ENCODE peak calls at places on chromosomes 7 and 10, in five cellular contexts. One of them, this sample, is unnamed.

GRCh38 chr10:132061465-132062180 is 4.1 kb upstream of the JAKMIP3 start:
- DNase-seq in K562: no peak
- DNase-seq in GM12878: no peak
- DNase-seq in H1: no peak
- DNase-seq in HepG2: no peak
- DNase-seq in this sample: no peak

GRCh38 chr7:1057416-1058291 is 13.3 kb downstream of the GPR146 start:
- DNase-seq in H1: no peak
- DNase-seq in HepG2: no peak
- DNase-seq in GM12878: no peak
- DNase-seq in K562: no peak
- DNase-seq in this sample: no peak

GRCh38 chr10:35153723-35154122 is 27.1 kb downstream of the CREM start:
- DNase-seq in HepG2: no peak
- DNase-seq in GM12878: no peak
- DNase-seq in K562: no peak
- DNase-seq in H1: no peak
- DNase-seq in this sample: no peak

GRCh38 chr7:90655566-90655965 is 59.4 kb downstream of the CDK14 start:
- DNase-seq in GM12878: no peak
- DNase-seq in HepG2: no peak
- DNase-seq in H1: no peak
- DNase-seq in K562: no peak
- DNase-seq in this sample: no peak

GRCh38 chr10:43201545-43202131 is 63.4 kb downstream of the CSGALNACT2 start:
- DNase-seq in GM12878: no peak
- DNase-seq in HepG2: no peak
- DNase-seq in K562: no peak
- DNase-seq in H1: no peak
- DNase-seq in this sample: no peak

GRCh38 chr7:48088559-48089414 is at the start of gene UPP1:
- DNase-seq in H1: no peak
- DNase-seq in HepG2: peak
- DNase-seq in K562: peak
- DNase-seq in GM12878: peak
- DNase-seq in this sample: peak

GRCh38 chr10:122457934-122458333 is 3.4 kb upstream of the HTRA1 start:
- DNase-seq in GM12878: no peak
- DNase-seq in K562: no peak
- DNase-seq in HepG2: no peak
- DNase-seq in H1: no peak
- DNase-seq in this sample: no peak

GRCh38 chr10:109978481-109978880 is 29.3 kb upstream of the ADD3 start:
- DNase-seq in HepG2: peak
- DNase-seq in H1: no peak
- DNase-seq in GM12878: no peak
- DNase-seq in K562: peak
- DNase-seq in this sample: peak

GRCh38 chr7:114765331-114766125 is 156.4 kb upstream of the MDFIC start:
- DNase-seq in H1: no peak
- DNase-seq in GM12878: no peak
- DNase-seq in HepG2: no peak
- DNase-seq in K562: no peak
- DNase-seq in this sample: no peak

GRCh38 chr10:87915989-87916388 is 52.6 kb downstream of the PTEN start:
- DNase-seq in H1: no peak
- DNase-seq in GM12878: no peak
- DNase-seq in K562: no peak
- DNase-seq in HepG2: no peak
- DNase-seq in this sample: no peak

GRCh38 chr7:12870219-12870618 is 182.8 kb downstream of the ARL4A start:
- DNase-seq in K562: no peak
- DNase-seq in GM12878: no peak
- DNase-seq in HepG2: no peak
- DNase-seq in H1: no peak
- DNase-seq in this sample: no peak

GRCh38 chr7:133941496-133941895 is 185.6 kb upstream of the LRGUK start:
- DNase-seq in GM12878: no peak
- DNase-seq in K562: no peak
- DNase-seq in HepG2: no peak
- DNase-seq in H1: no peak
- DNase-seq in this sample: no peak

GRCh38 chr10:44959243-44960097 is at the start of gene RASSF4:
- DNase-seq in K562: peak
- DNase-seq in GM12878: no peak
- DNase-seq in HepG2: peak
- DNase-seq in H1: no peak
- DNase-seq in this sample: peak

GRCh38 chr7:47890125-47890524 is 58.1 kb downstream of the PKD1L1 start:
- DNase-seq in K562: no peak
- DNase-seq in GM12878: no peak
- DNase-seq in HepG2: no peak
- DNase-seq in H1: no peak
- DNase-seq in this sample: no peak

GRCh38 chr10:73364964-73365363 is 6.3 kb upstream of the CFAP70 start:
- DNase-seq in K562: no peak
- DNase-seq in H1: no peak
- DNase-seq in GM12878: no peak
- DNase-seq in HepG2: no peak
- DNase-seq in this sample: no peak

GRCh38 chr7:134175724-134176350 is 48.7 kb downstream of the LRGUK start:
- DNase-seq in HepG2: no peak
- DNase-seq in GM12878: no peak
- DNase-seq in K562: no peak
- DNase-seq in H1: no peak
- DNase-seq in this sample: no peak

GRCh38 chr10:7333995-7334964 is 76.6 kb downstream of the SFMBT2 start:
- DNase-seq in K562: no peak
- DNase-seq in GM12878: no peak
- DNase-seq in H1: no peak
- DNase-seq in HepG2: no peak
- DNase-seq in this sample: no peak

GRCh38 chr7:136009488-136010079 is 32.4 kb upstream of the MTPN start:
- DNase-seq in H1: no peak
- DNase-seq in GM12878: no peak
- DNase-seq in HepG2: peak
- DNase-seq in K562: peak
- DNase-seq in this sample: peak

GRCh38 chr7:29839302-29839701 is 33.0 kb downstream of the WIPF3 start:
- DNase-seq in H1: no peak
- DNase-seq in HepG2: peak
- DNase-seq in GM12878: no peak
- DNase-seq in K562: peak
- DNase-seq in this sample: no peak

GRCh38 chr10:103701380-103702222 is 153.8 kb downstream of the SH3PXD2A start:
- DNase-seq in GM12878: no peak
- DNase-seq in K562: no peak
- DNase-seq in HepG2: no peak
- DNase-seq in H1: no peak
- DNase-seq in this sample: no peak

GRCh38 chr7:48098846-48099245 is 9.8 kb downstream of the UPP1 start:
- DNase-seq in K562: no peak
- DNase-seq in H1: no peak
- DNase-seq in GM12878: no peak
- DNase-seq in HepG2: no peak
- DNase-seq in this sample: no peak

GRCh38 chr7:711967-712600 is 14.4 kb upstream of the DNAAF5 start:
- DNase-seq in GM12878: no peak
- DNase-seq in K562: no peak
- DNase-seq in H1: no peak
- DNase-seq in HepG2: no peak
- DNase-seq in this sample: no peak

GRCh38 chr7:151109094-151110048 is 23.1 kb downstream of the AGAP3 start:
- DNase-seq in H1: no peak
- DNase-seq in GM12878: no peak
- DNase-seq in K562: peak
- DNase-seq in HepG2: no peak
- DNase-seq in this sample: no peak

DNA sequence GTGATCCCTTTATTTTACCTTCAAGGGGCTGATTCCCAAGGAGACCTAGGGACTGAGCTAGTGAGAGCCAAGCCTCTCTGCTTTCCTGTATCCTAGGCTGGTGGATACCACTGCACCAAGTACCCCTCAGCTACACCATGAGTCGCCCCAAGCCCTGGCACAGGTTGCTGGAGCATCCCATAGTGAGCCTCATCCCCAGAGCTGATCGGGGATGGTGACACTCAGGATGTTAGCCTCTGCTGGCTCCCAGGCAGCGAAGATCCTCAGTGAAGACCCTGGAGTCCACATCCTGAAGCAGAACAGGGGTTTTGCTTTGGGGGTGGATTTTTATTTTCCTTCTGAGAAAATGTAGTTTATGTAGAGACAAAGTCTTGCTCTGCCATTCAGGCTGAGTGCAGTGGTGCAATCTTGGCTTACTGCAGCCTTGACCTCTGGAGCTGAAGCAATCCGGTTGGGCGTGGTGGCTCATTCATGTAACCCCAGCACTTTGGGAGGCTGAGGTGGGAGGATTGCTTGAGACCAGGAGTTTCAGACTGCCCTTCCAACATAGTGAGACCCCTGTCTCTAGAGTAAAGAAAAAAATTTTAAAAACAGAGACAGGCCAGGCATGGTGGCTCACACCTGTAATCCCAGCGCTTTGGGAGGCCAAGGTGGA is 12.5 kb upstream of the ZNF212 start:
- DNase-seq in GM12878: no peak
- DNase-seq in K562: no peak
- DNase-seq in H1: no peak
- DNase-seq in HepG2: peak
- DNase-seq in this sample: no peak
- TF ChIP-seq POLR2AphosphoS5 in GM12878: no peak
- TF ChIP-seq POLR2AphosphoS5 in K562: no peak
- TF ChIP-seq POLR2AphosphoS5 in H1: no peak
- TF ChIP-seq POLR2AphosphoS5 in HepG2: no peak
- TF ChIP-seq POLR2AphosphoS5 in this sample: no peak

GRCh38 chr7:147809785-147810184 is 780.8 kb upstream of the C7orf33 start:
- DNase-seq in K562: no peak
- DNase-seq in H1: no peak
- DNase-seq in HepG2: no peak
- DNase-seq in GM12878: no peak
- DNase-seq in this sample: no peak

GRCh38 chr7:147813316-147813715 is 777.2 kb upstream of the C7orf33 start:
- DNase-seq in GM12878: no peak
- DNase-seq in K562: no peak
- DNase-seq in H1: no peak
- DNase-seq in HepG2: no peak
- DNase-seq in this sample: no peak

GRCh38 chr7:147805996-147806576 is 784.5 kb upstream of the C7orf33 start:
- DNase-seq in H1: no peak
- DNase-seq in HepG2: no peak
- DNase-seq in K562: no peak
- DNase-seq in GM12878: no peak
- DNase-seq in this sample: no peak

DNA sequence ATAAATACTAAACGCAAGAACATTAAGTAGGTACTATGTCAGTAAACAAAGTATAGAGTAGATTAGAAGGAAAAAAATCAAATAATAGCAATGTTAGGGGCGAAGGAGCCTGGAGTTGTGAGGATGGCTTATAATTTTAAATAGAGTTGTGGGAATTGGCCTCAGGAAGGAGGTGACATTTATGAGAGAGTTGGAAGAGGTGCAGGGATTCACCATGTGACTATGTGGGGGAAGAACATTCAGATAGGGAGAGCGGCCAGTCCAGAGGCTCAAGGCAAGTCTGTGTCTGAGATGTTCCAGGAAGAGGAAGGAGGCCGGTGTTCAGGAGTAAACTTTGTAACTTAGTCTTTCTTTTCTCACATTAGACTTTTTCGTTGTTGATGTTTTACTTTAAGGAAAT is 778.6 kb upstream of the C7orf33 start:
- DNase-seq in H1: no peak
- DNase-seq in HepG2: no peak
- DNase-seq in GM12878: no peak
- DNase-seq in K562: no peak
- DNase-seq in this sample: no peak
- TF ChIP-seq ZNF274 in H1: no peak
- TF ChIP-seq ZNF274 in HepG2: no peak
- TF ChIP-seq ZNF274 in GM12878: no peak
- TF ChIP-seq ZNF274 in K562: no peak
- TF ChIP-seq ZNF274 in this sample: no peak

GRCh38 chr7:2980406-2981102 is 63.1 kb downstream of the CARD11 start:
- DNase-seq in GM12878: no peak
- DNase-seq in K562: no peak
- DNase-seq in HepG2: no peak
- DNase-seq in H1: no peak
- DNase-seq in this sample: no peak

GRCh38 chr7:2979276-2979675 is 64.4 kb downstream of the CARD11 start:
- DNase-seq in GM12878: no peak
- DNase-seq in K562: no peak
- DNase-seq in H1: no peak
- DNase-seq in HepG2: no peak
- DNase-seq in this sample: no peak

GRCh38 chr7:2981103-2981480 is 62.6 kb downstream of the CARD11 start:
- DNase-seq in H1: no peak
- DNase-seq in K562: no peak
- DNase-seq in HepG2: no peak
- DNase-seq in GM12878: no peak
- DNase-seq in this sample: no peak

GRCh38 chr7:2979951-2980350 is 63.7 kb downstream of the CARD11 start:
- DNase-seq in H1: no peak
- DNase-seq in GM12878: no peak
- DNase-seq in K562: no peak
- DNase-seq in HepG2: no peak
- DNase-seq in this sample: no peak

DNA sequence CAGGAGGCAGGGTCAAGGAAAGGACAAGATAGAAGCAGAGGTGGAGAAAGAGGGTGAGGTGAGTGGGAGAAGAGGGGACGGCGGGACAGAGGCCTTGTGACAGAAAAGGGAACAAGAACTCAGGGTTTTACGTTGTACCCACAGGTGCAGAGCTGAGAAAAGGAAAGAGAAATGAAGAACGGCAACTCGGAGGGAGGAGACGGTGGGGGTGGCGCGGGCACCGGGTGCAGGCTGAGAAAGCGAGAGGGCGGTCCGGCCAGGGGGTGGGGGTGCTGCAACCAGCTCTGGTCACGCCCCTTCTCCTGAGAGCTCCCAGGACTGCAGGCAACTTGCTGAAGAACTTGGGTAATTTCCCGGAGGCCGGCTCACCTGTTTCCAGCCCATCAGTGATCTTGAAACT is 65.3 kb downstream of the CARD11 start:
- DNase-seq in HepG2: no peak
- DNase-seq in H1: peak
- DNase-seq in GM12878: peak
- DNase-seq in K562: no peak
- DNase-seq in this sample: no peak
- TF ChIP-seq POLR2AphosphoS5 in HepG2: no peak
- TF ChIP-seq POLR2AphosphoS5 in H1: no peak
- TF ChIP-seq POLR2AphosphoS5 in GM12878: no peak
- TF ChIP-seq POLR2AphosphoS5 in K562: no peak
- TF ChIP-seq POLR2AphosphoS5 in this sample: no peak

GRCh38 chr7:98922392-98923107 is 44.2 kb downstream of the TRRAP start:
- DNase-seq in HepG2: peak
- DNase-seq in K562: no peak
- DNase-seq in GM12878: no peak
- DNase-seq in H1: no peak
- DNase-seq in this sample: no peak
- TF ChIP-seq ZNF274 in HepG2: no peak
- TF ChIP-seq ZNF274 in K562: no peak
- TF ChIP-seq ZNF274 in GM12878: no peak
- TF ChIP-seq ZNF274 in H1: no peak
- TF ChIP-seq ZNF274 in this sample: no peak

GRCh38 chr7:103075337-103075918 is 488 bp downstream of the ARMC10 start:
- DNase-seq in K562: peak
- DNase-seq in HepG2: peak
- DNase-seq in H1: peak
- DNase-seq in GM12878: no peak
- DNase-seq in this sample: no peak
- TF ChIP-seq POLR2AphosphoS5 in K562: no peak
- TF ChIP-seq POLR2AphosphoS5 in HepG2: peak
- TF ChIP-seq POLR2AphosphoS5 in H1: no peak
- TF ChIP-seq POLR2AphosphoS5 in GM12878: peak
- TF ChIP-seq POLR2AphosphoS5 in this sample: no peak

This sample was measured in HCT116.